ENCODE peak calls at places on chromosomes 7 and 10, in six cellular contexts. G, N, W, Q, P and U are unnamed samples.

GRCh38 chr10:126839094-126839761 is 66.0 kb upstream of the DOCK1 start:
- DNase-seq in P (peak; percentile 28), N (peak; percentile 96), G (no peak), Q (no peak), W (no peak), U (no peak)

GRCh38 chr7:100034871-100035510 is 14.6 kb upstream of the ZSCAN21 start:
- DNase-seq in P (no peak), G (no peak), N (no peak), Q (no peak), W (no peak), U (no peak)

GRCh38 chr10:42691361-42692120 is 53.2 kb upstream of the ZNF33B start:
- DNase-seq in W (no peak), G (no peak), P (no peak), Q (no peak), N (peak; percentile 92), U (peak; percentile 80)

GRCh38 chr10:88582806-88583583 is at the start of gene RNLS:
- DNase-seq in Q (no peak), W (peak; percentile 52), N (no peak), G (peak; percentile 35), P (peak; percentile 76), U (peak; percentile 92)

GRCh38 chr7:107047902-107048782 is 3.6 kb downstream of the PRKAR2B start:
- DNase-seq in P (no peak), N (no peak), W (no peak), G (no peak), Q (peak; percentile 22), U (no peak)

GRCh38 chr7:121330053-121330833 is 1.4 kb downstream of the WNT16 start:
- DNase-seq in Q (no peak), W (no peak), G (no peak), N (peak; percentile 57), P (no peak), U (no peak)

GRCh38 chr7:101195884-101196283 is 5.0 kb downstream of the MOGAT3 start:
- DNase-seq in Q (no peak), G (no peak), W (no peak), N (no peak), P (no peak), U (no peak)

GRCh38 chr10:86260564-86260963 is 106.0 kb downstream of the GRID1 start:
- DNase-seq in G (no peak), W (no peak), N (no peak), Q (no peak), P (no peak), U (no peak)

GRCh38 chr7:18798018-18798906 is 302.7 kb downstream of the HDAC9 start:
- DNase-seq in W (no peak), Q (no peak), G (no peak), N (no peak), P (no peak), U (no peak)

GRCh38 chr7:101547022-101547915 is 81.8 kb downstream of the MYL10 start:
- DNase-seq in N (no peak), W (no peak), P (no peak), G (no peak), Q (no peak), U (peak; percentile 68)

GRCh38 chr10:43197834-43198681 is 59.8 kb downstream of the CSGALNACT2 start:
- DNase-seq in N (no peak), G (no peak), W (no peak), Q (peak; percentile 49), P (no peak), U (peak; percentile 78)

GRCh38 chr10:96706331-96706853 is 13.9 kb downstream of the PIK3AP1 start:
- DNase-seq in N (no peak), P (no peak), G (no peak), Q (no peak), W (no peak), U (no peak)

GRCh38 chr7:83629117-83629880 is 19.6 kb downstream of the SEMA3E start:
- DNase-seq in W (no peak), N (no peak), P (no peak), Q (no peak), G (no peak), U (peak; percentile 31)

GRCh38 chr10:31490858-31491504 is 172.0 kb downstream of the ZEB1 start:
- DNase-seq in G (peak; percentile 11), Q (peak; percentile 67), P (peak; percentile 37), N (peak; percentile 8), W (no peak), U (no peak)

GRCh38 chr7:148458263-148458662 is 132.3 kb upstream of the C7orf33 start:
- DNase-seq in G (no peak), Q (no peak), P (no peak), N (no peak), W (no peak), U (no peak)

GRCh38 chr10:27388761-27389399 is 115.2 kb upstream of the RAB18 start:
- DNase-seq in G (no peak), Q (no peak), W (no peak), P (no peak), N (no peak), U (no peak)

GRCh38 chr7:30708412-30708811 is 26.2 kb upstream of the CRHR2 start:
- DNase-seq in Q (no peak), W (no peak), P (no peak), G (no peak), N (no peak), U (no peak)

GRCh38 chr7:71638108-71638507 is 506.2 kb downstream of the GALNT17 start:
- DNase-seq in P (no peak), Q (no peak), N (no peak), G (no peak), W (no peak), U (no peak)

GRCh38 chr7:115230882-115231508 is 309.1 kb downstream of the MDFIC start:
- DNase-seq in W (no peak), P (peak; percentile 1), N (peak; percentile 54), G (no peak), Q (peak; percentile 91), U (no peak)

GRCh38 chr7:114656471-114656870 is 241.9 kb downstream of the FOXP2 start:
- DNase-seq in P (no peak), W (no peak), N (peak; percentile 42), G (no peak), Q (no peak), U (no peak)

GRCh38 chr10:108982141-108982540 is 941.2 kb downstream of the XPNPEP1 start:
- DNase-seq in G (no peak), P (no peak), Q (no peak), W (no peak), N (no peak), U (no peak)

GRCh38 chr7:233456-234035 is 41.2 kb downstream of the FAM20C start:
- DNase-seq in P (no peak), W (no peak), G (no peak), Q (no peak), N (no peak), U (peak; percentile 80)

GRCh38 chr7:50284296-50284695 is 20.2 kb upstream of the IKZF1 start:
- DNase-seq in W (no peak), N (no peak), Q (no peak), P (no peak), G (no peak), U (no peak)

GRCh38 chr7:116554436-116554835 is 29.6 kb downstream of the CAV1 start:
- DNase-seq in G (no peak), W (no peak), P (no peak), N (no peak), Q (no peak), U (no peak)

GRCh38 chr10:116271593-116272496 is 1.2 kb downstream of the GFRA1 start:
- DNase-seq in P (no peak), N (no peak), Q (no peak), G (no peak), W (no peak), U (peak; percentile 83)

GRCh38 chr7:20778063-20778721 is 8.5 kb downstream of the SP8 start:
- DNase-seq in N (peak; percentile 42), P (no peak), Q (peak; percentile 49), G (no peak), W (no peak), U (no peak)

GRCh38 chr10:127243490-127244272 is 47.3 kb upstream of the INSYN2A start:
- DNase-seq in W (no peak), G (peak; percentile 29), Q (peak; percentile 50), N (peak; percentile 24), P (peak; percentile 28), U (no peak)

GRCh38 chr7:2613926-2614613 is 17.7 kb upstream of the TTYH3 start:
- DNase-seq in Q (no peak), P (no peak), G (no peak), N (peak; percentile 61), W (no peak), U (no peak)

GRCh38 chr10:47164126-47164799 is 135.7 kb upstream of the GDF10 start:
- DNase-seq in N (no peak), P (no peak), Q (peak; percentile 84), G (no peak), W (no peak), U (no peak)

GRCh38 chr10:74049995-74050394 is 52.1 kb downstream of the VCL start:
- DNase-seq in G (no peak), W (no peak), N (no peak), P (peak; percentile 17), Q (no peak), U (no peak)

GRCh38 chr7:151690597-151690996 is 170.9 kb upstream of the RHEB start:
- DNase-seq in P (no peak), G (no peak), Q (peak; percentile 20), W (no peak), N (no peak), U (peak; percentile 31)

GRCh38 chr7:11436317-11436716 is 395.7 kb downstream of the THSD7A start:
- DNase-seq in N (no peak), P (no peak), W (no peak), Q (peak; percentile 41), G (no peak), U (no peak)